ENCODE peak calls at places on chromosomes 1 and 21, in five cellular contexts. B is H1, C is stomach, M is transverse colon, E is A549. R is an unnamed sample.
A peak's percentile ranks its signal among the peaks of the same experiment; 100 is the strongest.

GRCh38 chr1:8040586-8040985 is 14.5 kb upstream of the ERRFI1 start:
- DNase-seq in B (no peak), C (peak; percentile 91), M (peak; percentile 84), E (peak; percentile 82), R (peak; percentile 84)

GRCh38 chr1:159161001-159161718 is 10.3 kb upstream of the CADM3 start:
- DNase-seq in B (no peak), C (peak; percentile 68), M (peak; percentile 63), E (peak; percentile 61), R (peak; percentile 51)

GRCh38 chr21:36725793-36726386 is 27.0 kb downstream of the SIM2 start:
- DNase-seq in B (no peak), C (peak; percentile 19), M (peak; percentile 1), E (no peak), R (no peak)

GRCh38 chr1:116286541-116286971 is 86.5 kb upstream of the ATP1A1 start:
- DNase-seq in B (no peak), C (no peak), M (no peak), E (no peak), R (no peak)

GRCh38 chr1:93842750-93843500 is 36.1 kb downstream of the DNTTIP2 start:
- DNase-seq in B (no peak), C (no peak), M (no peak), E (no peak), R (no peak)

GRCh38 chr1:242524571-242525359 is at the start of gene PLD5:
- DNase-seq in B (peak; percentile 13), C (no peak), M (no peak), E (peak; percentile 52), R (no peak)

GRCh38 chr21:36980280-36981048 is 14.0 kb upstream of the HLCS start:
- DNase-seq in B (no peak), C (peak; percentile 52), M (peak; percentile 36), E (no peak), R (no peak)

GRCh38 chr1:33170351-33171274 is 11.2 kb downstream of the TRIM62 start:
- DNase-seq in B (no peak), C (no peak), M (no peak), E (no peak), R (peak; percentile 37)

GRCh38 chr1:113859478-113860175 is 11.9 kb downstream of the PTPN22 start:
- DNase-seq in B (no peak), C (no peak), M (no peak), E (no peak), R (no peak)

GRCh38 chr1:81549588-81550127 is 251.1 kb upstream of the ADGRL2 start:
- DNase-seq in B (no peak), C (no peak), M (no peak), E (peak; percentile 8), R (no peak)

GRCh38 chr1:157252473-157252872 is 114.3 kb upstream of the ETV3 start:
- DNase-seq in B (no peak), C (no peak), M (no peak), E (no peak), R (no peak)

GRCh38 chr1:86687595-86687994 is 16.8 kb upstream of the SH3GLB1 start:
- DNase-seq in B (no peak), C (no peak), M (no peak), E (no peak), R (no peak)

GRCh38 chr1:147171399-147172167 is 687 bp downstream of the PRKAB2 start:
- DNase-seq in B (no peak), C (no peak), M (peak; percentile 13), E (peak; percentile 30), R (no peak)

GRCh38 chr1:10257851-10258250 is 47.5 kb downstream of the KIF1B start:
- DNase-seq in B (no peak), C (no peak), M (peak; percentile 29), E (no peak), R (no peak)

GRCh38 chr21:34801519-34802132 is 132.8 kb downstream of the CLIC6 start:
- DNase-seq in B (peak; percentile 25), C (no peak), M (no peak), E (peak; percentile 22), R (no peak)

GRCh38 chr1:38225745-38226144 is 179.2 kb upstream of the POU3F1 start:
- DNase-seq in B (no peak), C (no peak), M (no peak), E (no peak), R (no peak)

GRCh38 chr1:67880056-67880601 is 46.9 kb upstream of the GNG12 start:
- DNase-seq in B (no peak), C (no peak), M (no peak), E (peak; percentile 42), R (no peak)

GRCh38 chr21:26732442-26733221 is 112.6 kb downstream of the ADAMTS1 start:
- DNase-seq in B (peak; percentile 34), C (peak; percentile 44), M (peak; percentile 21), E (no peak), R (peak; percentile 33)

GRCh38 chr1:153485880-153486279 is 25.4 kb upstream of the S100A7 start:
- DNase-seq in B (no peak), C (no peak), M (no peak), E (no peak), R (no peak)

GRCh38 chr1:203440780-203441179 is 34.8 kb upstream of the PRELP start:
- DNase-seq in B (no peak), C (peak; percentile 75), M (peak; percentile 83), E (no peak), R (peak; percentile 63)

GRCh38 chr1:202156590-202156989 is 3.8 kb downstream of the PTPN7 start:
- DNase-seq in B (no peak), C (no peak), M (no peak), E (no peak), R (no peak)

GRCh38 chr1:202160377-202160940 is at the start of gene PTPN7:
- DNase-seq in B (no peak), C (peak; percentile 39), M (peak; percentile 61), E (no peak), R (no peak)

GRCh38 chr1:202157945-202158344 is 2.5 kb downstream of the PTPN7 start:
- DNase-seq in B (no peak), C (no peak), M (no peak), E (no peak), R (no peak)

GRCh38 chr1:202159534-202160371 is 649 bp downstream of the PTPN7 start:
- DNase-seq in B (no peak), C (no peak), M (peak; percentile 60), E (no peak), R (no peak)

DNA sequence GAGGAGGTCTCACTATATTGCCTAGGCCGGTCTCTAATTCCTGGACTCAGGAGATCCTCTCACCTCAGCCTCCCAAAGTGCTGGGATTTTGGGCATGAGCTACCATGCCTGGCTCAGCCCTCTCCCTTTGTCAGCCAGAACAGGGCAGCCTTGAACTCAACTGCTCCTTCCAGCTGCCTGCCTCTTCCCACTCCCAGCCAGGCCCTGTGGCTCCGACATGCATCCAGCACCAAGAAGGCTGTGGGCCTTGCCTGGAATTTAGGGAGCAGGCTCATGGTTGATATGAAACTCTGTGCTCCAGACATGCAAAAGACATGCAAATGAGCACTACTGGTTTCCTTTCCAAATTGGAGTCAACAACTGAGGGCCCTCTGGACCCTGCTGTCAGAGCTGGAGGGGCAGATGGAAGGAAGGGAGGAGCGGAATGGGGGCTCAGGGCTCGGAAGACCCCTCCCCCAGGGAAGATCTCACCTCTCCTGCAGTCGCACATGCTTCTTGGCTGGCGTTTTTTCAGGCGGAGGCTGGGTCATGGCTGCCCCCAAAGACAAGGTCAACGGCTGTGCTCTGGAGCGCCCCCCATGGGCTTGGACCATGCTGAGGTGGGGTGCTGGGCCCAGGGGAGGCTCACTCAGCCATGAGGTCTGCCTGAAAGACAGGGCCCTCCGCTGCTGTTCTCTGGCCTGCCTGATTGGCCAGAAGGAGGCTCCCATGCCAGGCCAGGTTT is 1.4 kb downstream of the PTPN7 start:
- DNase-seq in B (no peak), C (no peak), M (no peak), E (no peak), R (no peak)
- TF ChIP-seq EP300 in B (no peak), C (no peak), M (no peak), E (no peak), R (no peak)

GRCh38 chr1:149887456-149888159 is 11.8 kb upstream of the BOLA1 start:
- DNase-seq in B (peak; percentile 88), C (peak; percentile 82), M (peak; percentile 81), E (peak; percentile 89), R (peak; percentile 88)

GRCh38 chr1:149886396-149887195 is 12.8 kb upstream of the BOLA1 start:
- DNase-seq in B (peak; percentile 87), C (peak; percentile 87), M (peak; percentile 88), E (peak; percentile 93), R (peak; percentile 70)

GRCh38 chr1:149888999-149889289 is 10.4 kb upstream of the BOLA1 start:
- DNase-seq in B (no peak), C (peak; percentile 28), M (no peak), E (no peak), R (no peak)

GRCh38 chr1:149885364-149886111 is 13.8 kb upstream of the BOLA1 start:
- DNase-seq in B (no peak), C (peak; percentile 93), M (peak; percentile 86), E (peak; percentile 62), R (peak; percentile 86)

GRCh38 chr1:149888160-149888998 is 11.0 kb upstream of the BOLA1 start:
- DNase-seq in B (peak; percentile 87), C (peak; percentile 77), M (peak; percentile 86), E (peak; percentile 68), R (peak; percentile 68)
- TF ChIP-seq POLR2A in B (peak; percentile 5), C (no peak), M (no peak), E (peak; percentile 56), R (peak; percentile 89)

DNA sequence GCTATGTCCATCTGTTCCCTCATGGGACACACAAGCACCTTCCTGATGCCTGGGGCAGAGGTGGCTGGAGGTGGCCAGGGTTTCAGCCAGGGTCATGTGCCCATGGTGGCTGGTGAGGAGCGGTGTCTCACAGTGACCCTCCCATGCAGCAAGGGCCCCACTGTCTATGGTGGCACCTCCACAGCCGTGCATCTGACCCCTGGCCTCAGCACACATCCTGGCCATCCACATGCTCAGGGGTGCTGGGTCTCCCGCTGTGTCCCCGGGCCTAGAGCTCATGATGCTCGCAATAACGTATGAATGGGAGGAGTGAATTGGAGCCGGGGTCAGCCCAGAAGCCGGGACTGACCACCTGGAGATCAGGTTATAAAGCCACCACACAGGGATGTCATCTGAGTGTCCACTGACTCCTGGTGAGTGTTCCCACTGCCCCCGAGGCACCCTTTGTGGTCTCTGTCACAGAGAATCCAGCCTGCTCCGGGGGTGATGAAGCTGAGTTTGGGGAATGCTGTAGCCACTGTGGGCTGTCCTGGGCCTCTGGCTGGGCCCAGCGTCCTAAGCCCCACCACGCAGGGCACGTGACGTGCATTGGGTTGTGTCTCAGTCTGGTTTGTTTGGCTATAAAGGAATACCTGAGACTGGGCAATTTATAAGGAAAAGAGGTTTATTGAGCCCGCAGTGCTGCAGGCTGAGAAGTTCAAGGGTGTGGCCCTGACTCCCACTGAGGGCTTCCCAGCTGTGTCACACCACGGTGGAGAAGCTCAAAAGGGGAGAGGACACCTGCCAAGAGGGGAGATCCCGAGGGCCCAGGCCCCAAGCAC is 51.7 kb downstream of the SIK1 start:
- DNase-seq in B (no peak), C (no peak), M (no peak), E (no peak), R (no peak)
- TF ChIP-seq EP300 in B (no peak), C (no peak), M (no peak), E (no peak), R (no peak)

DNA sequence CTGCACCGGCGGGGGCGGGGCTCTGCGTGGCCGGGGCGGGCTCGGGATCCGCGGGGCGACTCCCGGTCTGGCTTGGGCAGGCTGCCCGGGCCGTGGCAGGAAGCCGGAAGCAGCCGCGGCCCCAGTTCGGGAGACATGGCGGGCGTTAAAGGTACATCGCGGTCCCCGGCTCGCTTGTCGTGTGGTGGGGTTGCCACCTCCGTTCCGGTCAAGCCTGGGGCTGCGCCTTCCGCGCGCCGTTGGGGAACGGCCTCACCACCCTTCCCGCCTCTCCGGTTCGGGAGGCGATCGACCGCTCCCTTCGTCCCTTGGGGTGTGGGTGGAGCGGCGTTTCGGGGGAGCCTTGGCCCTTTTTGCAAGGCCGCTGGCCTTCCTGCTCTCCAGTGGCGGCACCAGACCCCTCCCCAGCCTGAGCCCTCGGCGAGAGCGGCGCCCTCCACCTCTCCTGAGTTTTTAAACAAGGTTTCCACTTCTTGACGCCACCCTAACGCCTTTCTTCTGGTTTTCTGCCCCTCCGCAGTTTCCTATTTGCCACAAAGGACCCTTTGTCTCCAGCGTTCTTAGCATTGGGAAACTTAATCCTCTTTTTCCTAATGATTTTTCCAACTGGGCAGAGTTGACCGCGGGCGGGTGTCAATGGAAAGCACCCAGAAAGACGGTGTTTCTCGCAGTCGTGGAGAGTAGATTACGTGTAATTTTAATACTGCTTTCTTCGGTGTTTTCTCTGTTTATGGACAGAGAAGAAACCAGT is at the start of the genes LEPR and LEPROT:
- DNase-seq in B (no peak), C (no peak), M (no peak), E (peak; percentile 72), R (no peak)
- TF ChIP-seq POLR2A in B (no peak), C (no peak), M (peak; percentile 85), E (peak; percentile 76), R (peak; percentile 89)

R was measured in tibial nerve.